ENCODE peak calls at places on chromosomes 7 and 10, in ten cellular contexts. One of them, this sample, is unnamed.
A peak's percentile ranks its signal among the peaks of the same experiment; 100 is the strongest.

GRCh38 chr10:110617455-110618162 is 26.5 kb upstream of the RBM20 start:
- DNase-seq in suprapubic skin: no peak
- DNase-seq in GM10248: no peak
- DNase-seq in esophagus squamous epithelium: no peak
- DNase-seq in CD8-positive, alpha-beta T cell: no peak
- DNase-seq in neural progenitor cell: peak; percentile 29
- DNase-seq in progenitor cell of endocrine pancreas: no peak
- DNase-seq in AG10803: no peak
- DNase-seq in lower lobe of right lung: no peak
- DNase-seq in right atrium auricular region: no peak
- DNase-seq in this sample: no peak

GRCh38 chr7:55481126-55481525 is 91.2 kb downstream of the VOPP1 start:
- DNase-seq in suprapubic skin: no peak
- DNase-seq in GM10248: no peak
- DNase-seq in esophagus squamous epithelium: no peak
- DNase-seq in CD8-positive, alpha-beta T cell: no peak
- DNase-seq in neural progenitor cell: no peak
- DNase-seq in progenitor cell of endocrine pancreas: no peak
- DNase-seq in AG10803: no peak
- DNase-seq in lower lobe of right lung: no peak
- DNase-seq in right atrium auricular region: peak; percentile 42
- DNase-seq in this sample: no peak

GRCh38 chr10:74977913-74978847 is 133.3 kb upstream of the SAMD8 start:
- DNase-seq in suprapubic skin: no peak
- DNase-seq in GM10248: peak; percentile 68
- DNase-seq in esophagus squamous epithelium: no peak
- DNase-seq in CD8-positive, alpha-beta T cell: peak; percentile 32
- DNase-seq in neural progenitor cell: no peak
- DNase-seq in progenitor cell of endocrine pancreas: no peak
- DNase-seq in AG10803: no peak
- DNase-seq in lower lobe of right lung: no peak
- DNase-seq in right atrium auricular region: no peak
- DNase-seq in this sample: no peak

GRCh38 chr7:117157121-117157870 is 165.6 kb downstream of the WNT2 start:
- DNase-seq in suprapubic skin: no peak
- DNase-seq in GM10248: no peak
- DNase-seq in esophagus squamous epithelium: no peak
- DNase-seq in CD8-positive, alpha-beta T cell: no peak
- DNase-seq in neural progenitor cell: no peak
- DNase-seq in progenitor cell of endocrine pancreas: no peak
- DNase-seq in AG10803: peak; percentile 98
- DNase-seq in lower lobe of right lung: peak; percentile 41
- DNase-seq in right atrium auricular region: peak; percentile 66
- DNase-seq in this sample: no peak

GRCh38 chr7:6576024-6576866 is 1.0 kb upstream of the ZDHHC4 start:
- DNase-seq in suprapubic skin: no peak
- DNase-seq in GM10248: no peak
- DNase-seq in esophagus squamous epithelium: no peak
- DNase-seq in CD8-positive, alpha-beta T cell: no peak
- DNase-seq in neural progenitor cell: no peak
- DNase-seq in progenitor cell of endocrine pancreas: no peak
- DNase-seq in AG10803: no peak
- DNase-seq in lower lobe of right lung: no peak
- DNase-seq in right atrium auricular region: no peak
- DNase-seq in this sample: no peak

GRCh38 chr10:72885953-72886352 is 7.6 kb upstream of the OIT3 start:
- DNase-seq in suprapubic skin: no peak
- DNase-seq in GM10248: no peak
- DNase-seq in esophagus squamous epithelium: no peak
- DNase-seq in CD8-positive, alpha-beta T cell: no peak
- DNase-seq in neural progenitor cell: no peak
- DNase-seq in progenitor cell of endocrine pancreas: no peak
- DNase-seq in AG10803: no peak
- DNase-seq in lower lobe of right lung: no peak
- DNase-seq in right atrium auricular region: no peak
- DNase-seq in this sample: no peak

GRCh38 chr10:53023411-53023810 is 250.8 kb upstream of the MBL2 start:
- DNase-seq in suprapubic skin: no peak
- DNase-seq in GM10248: no peak
- DNase-seq in esophagus squamous epithelium: no peak
- DNase-seq in CD8-positive, alpha-beta T cell: no peak
- DNase-seq in neural progenitor cell: no peak
- DNase-seq in progenitor cell of endocrine pancreas: no peak
- DNase-seq in AG10803: no peak
- DNase-seq in lower lobe of right lung: no peak
- DNase-seq in right atrium auricular region: no peak
- DNase-seq in this sample: no peak

GRCh38 chr10:122566632-122567031 is 6.1 kb downstream of the DMBT1 start:
- DNase-seq in suprapubic skin: no peak
- DNase-seq in GM10248: no peak
- DNase-seq in esophagus squamous epithelium: no peak
- DNase-seq in CD8-positive, alpha-beta T cell: no peak
- DNase-seq in neural progenitor cell: no peak
- DNase-seq in progenitor cell of endocrine pancreas: no peak
- DNase-seq in AG10803: no peak
- DNase-seq in lower lobe of right lung: no peak
- DNase-seq in right atrium auricular region: no peak
- DNase-seq in this sample: no peak

GRCh38 chr7:102389810-102390209 is 6.4 kb upstream of the PRKRIP1 start:
- DNase-seq in suprapubic skin: no peak
- DNase-seq in GM10248: no peak
- DNase-seq in esophagus squamous epithelium: no peak
- DNase-seq in CD8-positive, alpha-beta T cell: no peak
- DNase-seq in neural progenitor cell: no peak
- DNase-seq in progenitor cell of endocrine pancreas: no peak
- DNase-seq in AG10803: no peak
- DNase-seq in lower lobe of right lung: no peak
- DNase-seq in right atrium auricular region: no peak
- DNase-seq in this sample: no peak

GRCh38 chr10:78510566-78511323 is 477.1 kb downstream of the RPS24 start:
- DNase-seq in suprapubic skin: no peak
- DNase-seq in GM10248: no peak
- DNase-seq in esophagus squamous epithelium: no peak
- DNase-seq in CD8-positive, alpha-beta T cell: no peak
- DNase-seq in neural progenitor cell: peak; percentile 41
- DNase-seq in progenitor cell of endocrine pancreas: no peak
- DNase-seq in AG10803: no peak
- DNase-seq in lower lobe of right lung: peak; percentile 54
- DNase-seq in right atrium auricular region: no peak
- DNase-seq in this sample: no peak

GRCh38 chr10:3805227-3805790 is 20.3 kb upstream of the KLF6 start:
- DNase-seq in suprapubic skin: no peak
- DNase-seq in GM10248: peak; percentile 57
- DNase-seq in esophagus squamous epithelium: no peak
- DNase-seq in CD8-positive, alpha-beta T cell: no peak
- DNase-seq in neural progenitor cell: no peak
- DNase-seq in progenitor cell of endocrine pancreas: no peak
- DNase-seq in AG10803: peak; percentile 97
- DNase-seq in lower lobe of right lung: no peak
- DNase-seq in right atrium auricular region: no peak
- DNase-seq in this sample: no peak

GRCh38 chr7:38311329-38311937 is 38.0 kb upstream of the TARP start:
- DNase-seq in suprapubic skin: no peak
- DNase-seq in GM10248: peak; percentile 68
- DNase-seq in esophagus squamous epithelium: no peak
- DNase-seq in CD8-positive, alpha-beta T cell: no peak
- DNase-seq in neural progenitor cell: no peak
- DNase-seq in progenitor cell of endocrine pancreas: no peak
- DNase-seq in AG10803: no peak
- DNase-seq in lower lobe of right lung: peak; percentile 77
- DNase-seq in right atrium auricular region: no peak
- DNase-seq in this sample: no peak

GRCh38 chr7:141537906-141538305 is 13.3 kb upstream of the AGK start:
- DNase-seq in suprapubic skin: no peak
- DNase-seq in GM10248: no peak
- DNase-seq in esophagus squamous epithelium: no peak
- DNase-seq in CD8-positive, alpha-beta T cell: no peak
- DNase-seq in neural progenitor cell: no peak
- DNase-seq in progenitor cell of endocrine pancreas: no peak
- DNase-seq in AG10803: no peak
- DNase-seq in lower lobe of right lung: no peak
- DNase-seq in right atrium auricular region: no peak
- DNase-seq in this sample: no peak

GRCh38 chr7:29080803-29081202 is 65.5 kb downstream of the CPVL start:
- DNase-seq in suprapubic skin: no peak
- DNase-seq in GM10248: no peak
- DNase-seq in esophagus squamous epithelium: no peak
- DNase-seq in CD8-positive, alpha-beta T cell: no peak
- DNase-seq in neural progenitor cell: no peak
- DNase-seq in progenitor cell of endocrine pancreas: no peak
- DNase-seq in AG10803: no peak
- DNase-seq in lower lobe of right lung: no peak
- DNase-seq in right atrium auricular region: no peak
- DNase-seq in this sample: no peak

GRCh38 chr7:100572281-100572948 is 1.3 kb downstream of the SAP25 start:
- DNase-seq in suprapubic skin: no peak
- DNase-seq in GM10248: no peak
- DNase-seq in esophagus squamous epithelium: no peak
- DNase-seq in CD8-positive, alpha-beta T cell: no peak
- DNase-seq in neural progenitor cell: no peak
- DNase-seq in progenitor cell of endocrine pancreas: no peak
- DNase-seq in AG10803: no peak
- DNase-seq in lower lobe of right lung: no peak
- DNase-seq in right atrium auricular region: no peak
- DNase-seq in this sample: peak; percentile 67
- TF ChIP-seq CTCF in suprapubic skin: no peak
- TF ChIP-seq CTCF in GM10248: no peak
- TF ChIP-seq CTCF in esophagus squamous epithelium: no peak
- TF ChIP-seq CTCF in CD8-positive, alpha-beta T cell: no peak
- TF ChIP-seq CTCF in neural progenitor cell: no peak
- TF ChIP-seq CTCF in progenitor cell of endocrine pancreas: no peak
- TF ChIP-seq CTCF in AG10803: no peak
- TF ChIP-seq CTCF in lower lobe of right lung: no peak
- TF ChIP-seq CTCF in right atrium auricular region: no peak
- TF ChIP-seq CTCF in this sample: no peak

GRCh38 chr10:77080361-77081027 is 557.1 kb downstream of the KCNMA1 start:
- DNase-seq in suprapubic skin: no peak
- DNase-seq in GM10248: no peak
- DNase-seq in esophagus squamous epithelium: no peak
- DNase-seq in CD8-positive, alpha-beta T cell: no peak
- DNase-seq in neural progenitor cell: no peak
- DNase-seq in progenitor cell of endocrine pancreas: no peak
- DNase-seq in AG10803: no peak
- DNase-seq in lower lobe of right lung: no peak
- DNase-seq in right atrium auricular region: no peak
- DNase-seq in this sample: no peak

GRCh38 chr10:77085344-77085743 is 552.3 kb downstream of the KCNMA1 start:
- DNase-seq in suprapubic skin: no peak
- DNase-seq in GM10248: no peak
- DNase-seq in esophagus squamous epithelium: no peak
- DNase-seq in CD8-positive, alpha-beta T cell: no peak
- DNase-seq in neural progenitor cell: no peak
- DNase-seq in progenitor cell of endocrine pancreas: no peak
- DNase-seq in AG10803: no peak
- DNase-seq in lower lobe of right lung: no peak
- DNase-seq in right atrium auricular region: no peak
- DNase-seq in this sample: no peak

GRCh38 chr10:77081411-77082010 is 556.1 kb downstream of the KCNMA1 start:
- DNase-seq in suprapubic skin: no peak
- DNase-seq in GM10248: no peak
- DNase-seq in esophagus squamous epithelium: no peak
- DNase-seq in CD8-positive, alpha-beta T cell: no peak
- DNase-seq in neural progenitor cell: no peak
- DNase-seq in progenitor cell of endocrine pancreas: no peak
- DNase-seq in AG10803: no peak
- DNase-seq in lower lobe of right lung: no peak
- DNase-seq in right atrium auricular region: no peak
- DNase-seq in this sample: no peak

GRCh38 chr10:77084431-77085144 is 553.0 kb downstream of the KCNMA1 start:
- DNase-seq in suprapubic skin: no peak
- DNase-seq in GM10248: no peak
- DNase-seq in esophagus squamous epithelium: no peak
- DNase-seq in CD8-positive, alpha-beta T cell: no peak
- DNase-seq in neural progenitor cell: no peak
- DNase-seq in progenitor cell of endocrine pancreas: no peak
- DNase-seq in AG10803: peak; percentile 4
- DNase-seq in lower lobe of right lung: no peak
- DNase-seq in right atrium auricular region: no peak
- DNase-seq in this sample: no peak

DNA sequence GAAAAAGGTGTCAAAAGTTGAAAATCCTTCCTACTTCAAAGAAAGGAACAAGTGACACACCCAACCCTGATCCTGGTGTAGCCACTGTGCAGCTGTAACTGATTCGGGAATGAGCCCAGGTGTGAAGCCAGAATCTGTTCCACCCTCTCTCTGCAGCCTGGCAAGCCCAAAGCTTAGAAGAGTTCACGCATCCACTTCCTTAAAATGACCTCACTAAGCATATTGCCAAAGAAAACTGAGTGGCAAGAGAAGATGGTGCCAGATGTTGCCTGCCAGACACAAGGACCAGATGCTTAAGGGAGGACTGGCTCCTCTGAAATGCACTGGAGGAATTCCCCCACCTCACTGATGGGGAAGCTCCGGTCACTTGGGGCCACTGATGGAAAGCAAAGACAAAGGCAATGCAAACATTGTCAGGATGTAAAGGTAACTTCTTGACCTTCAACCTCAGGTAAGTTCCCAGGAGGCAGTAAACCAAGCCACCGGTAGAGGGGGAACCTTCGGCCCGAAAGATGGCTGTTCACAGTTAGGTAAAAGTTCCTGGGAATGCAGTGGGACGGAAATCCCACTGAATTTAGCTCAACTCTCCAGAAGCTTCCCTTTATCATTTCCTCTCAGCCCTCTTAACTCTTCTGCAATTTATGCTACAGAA is 554.9 kb downstream of the KCNMA1 start:
- DNase-seq in suprapubic skin: no peak
- DNase-seq in GM10248: no peak
- DNase-seq in esophagus squamous epithelium: no peak
- DNase-seq in CD8-positive, alpha-beta T cell: no peak
- DNase-seq in neural progenitor cell: peak; percentile 9
- DNase-seq in progenitor cell of endocrine pancreas: peak; percentile 23
- DNase-seq in AG10803: peak; percentile 53
- DNase-seq in lower lobe of right lung: no peak
- DNase-seq in right atrium auricular region: no peak
- DNase-seq in this sample: no peak
- TF ChIP-seq CTCF in suprapubic skin: no peak
- TF ChIP-seq CTCF in GM10248: no peak
- TF ChIP-seq CTCF in esophagus squamous epithelium: no peak
- TF ChIP-seq CTCF in CD8-positive, alpha-beta T cell: no peak
- TF ChIP-seq CTCF in neural progenitor cell: peak; percentile 52
- TF ChIP-seq CTCF in progenitor cell of endocrine pancreas: peak; percentile 68
- TF ChIP-seq CTCF in AG10803: peak; percentile 20
- TF ChIP-seq CTCF in lower lobe of right lung: no peak
- TF ChIP-seq CTCF in right atrium auricular region: no peak
- TF ChIP-seq CTCF in this sample: peak; percentile 50

GRCh38 chr7:22256702-22257101 is 100.3 kb downstream of the RAPGEF5 start:
- DNase-seq in suprapubic skin: no peak
- DNase-seq in GM10248: no peak
- DNase-seq in esophagus squamous epithelium: no peak
- DNase-seq in CD8-positive, alpha-beta T cell: no peak
- DNase-seq in neural progenitor cell: no peak
- DNase-seq in progenitor cell of endocrine pancreas: no peak
- DNase-seq in AG10803: no peak
- DNase-seq in lower lobe of right lung: no peak
- DNase-seq in right atrium auricular region: no peak
- DNase-seq in this sample: no peak
- TF ChIP-seq CTCF in suprapubic skin: no peak
- TF ChIP-seq CTCF in GM10248: no peak
- TF ChIP-seq CTCF in esophagus squamous epithelium: no peak
- TF ChIP-seq CTCF in CD8-positive, alpha-beta T cell: no peak
- TF ChIP-seq CTCF in neural progenitor cell: no peak
- TF ChIP-seq CTCF in progenitor cell of endocrine pancreas: no peak
- TF ChIP-seq CTCF in AG10803: no peak
- TF ChIP-seq CTCF in lower lobe of right lung: no peak
- TF ChIP-seq CTCF in right atrium auricular region: peak; percentile 50
- TF ChIP-seq CTCF in this sample: no peak

GRCh38 chr7:140517546-140518369 is 38.5 kb upstream of the MKRN1 start:
- DNase-seq in suprapubic skin: peak; percentile 91
- DNase-seq in GM10248: peak; percentile 83
- DNase-seq in esophagus squamous epithelium: no peak
- DNase-seq in CD8-positive, alpha-beta T cell: peak; percentile 39
- DNase-seq in neural progenitor cell: peak; percentile 94
- DNase-seq in progenitor cell of endocrine pancreas: peak; percentile 79
- DNase-seq in AG10803: peak; percentile 90
- DNase-seq in lower lobe of right lung: peak; percentile 89
- DNase-seq in right atrium auricular region: peak; percentile 94
- DNase-seq in this sample: peak; percentile 87
- TF ChIP-seq CTCF in suprapubic skin: peak; percentile 58
- TF ChIP-seq CTCF in GM10248: peak; percentile 85
- TF ChIP-seq CTCF in esophagus squamous epithelium: peak; percentile 85
- TF ChIP-seq CTCF in CD8-positive, alpha-beta T cell: peak; percentile 28
- TF ChIP-seq CTCF in neural progenitor cell: peak; percentile 81
- TF ChIP-seq CTCF in progenitor cell of endocrine pancreas: peak; percentile 85
- TF ChIP-seq CTCF in AG10803: peak; percentile 96
- TF ChIP-seq CTCF in lower lobe of right lung: peak; percentile 84
- TF ChIP-seq CTCF in right atrium auricular region: peak; percentile 89
- TF ChIP-seq CTCF in this sample: peak; percentile 92